ENCODE peak calls at places on chromosomes 12 and 14, in six cellular contexts. One of them, this sample, is unnamed.

GRCh38 chr12:117805865-117806264 is 162.9 kb downstream of the KSR2 start:
- DNase-seq in HFF-Myc: no peak
- DNase-seq in breast epithelium: no peak
- DNase-seq in ELR: no peak
- DNase-seq in non-pigmented ciliary epithelial cell: no peak
- DNase-seq in foreskin fibroblast: no peak
- DNase-seq in this sample: no peak

GRCh38 chr12:6072302-6072752 is 52.1 kb downstream of the VWF start:
- DNase-seq in HFF-Myc: no peak
- DNase-seq in breast epithelium: no peak
- DNase-seq in ELR: peak
- DNase-seq in non-pigmented ciliary epithelial cell: no peak
- DNase-seq in foreskin fibroblast: peak
- DNase-seq in this sample: no peak

GRCh38 chr14:69648480-69649414 is 37.4 kb downstream of the SUSD6 start:
- DNase-seq in HFF-Myc: peak
- DNase-seq in breast epithelium: no peak
- DNase-seq in ELR: peak
- DNase-seq in non-pigmented ciliary epithelial cell: no peak
- DNase-seq in foreskin fibroblast: peak
- DNase-seq in this sample: no peak

GRCh38 chr14:24887623-24888304 is 162.2 kb downstream of the STXBP6 start:
- DNase-seq in HFF-Myc: no peak
- DNase-seq in breast epithelium: no peak
- DNase-seq in ELR: no peak
- DNase-seq in non-pigmented ciliary epithelial cell: no peak
- DNase-seq in foreskin fibroblast: no peak
- DNase-seq in this sample: no peak

GRCh38 chr12:47988073-47989022 is 15.9 kb downstream of the COL2A1 start:
- DNase-seq in HFF-Myc: no peak
- DNase-seq in breast epithelium: peak
- DNase-seq in ELR: peak
- DNase-seq in non-pigmented ciliary epithelial cell: no peak
- DNase-seq in foreskin fibroblast: no peak
- DNase-seq in this sample: no peak

GRCh38 chr14:67964391-67964812 is 144.8 kb downstream of the RAD51B start:
- DNase-seq in HFF-Myc: no peak
- DNase-seq in breast epithelium: no peak
- DNase-seq in ELR: peak
- DNase-seq in non-pigmented ciliary epithelial cell: no peak
- DNase-seq in foreskin fibroblast: peak
- DNase-seq in this sample: no peak

GRCh38 chr12:98320026-98320425 is 195.4 kb upstream of the TMPO start:
- DNase-seq in HFF-Myc: no peak
- DNase-seq in breast epithelium: no peak
- DNase-seq in ELR: no peak
- DNase-seq in non-pigmented ciliary epithelial cell: no peak
- DNase-seq in foreskin fibroblast: no peak
- DNase-seq in this sample: no peak

GRCh38 chr12:113040722-113041168 is 15.8 kb upstream of the DTX1 start:
- DNase-seq in HFF-Myc: peak
- DNase-seq in breast epithelium: no peak
- DNase-seq in ELR: peak
- DNase-seq in non-pigmented ciliary epithelial cell: peak
- DNase-seq in foreskin fibroblast: peak
- DNase-seq in this sample: no peak

GRCh38 chr14:92135269-92135668 is 13.5 kb downstream of the CPSF2 start:
- DNase-seq in HFF-Myc: no peak
- DNase-seq in breast epithelium: no peak
- DNase-seq in ELR: peak
- DNase-seq in non-pigmented ciliary epithelial cell: no peak
- DNase-seq in foreskin fibroblast: no peak
- DNase-seq in this sample: no peak